ENCODE peak calls at places on chromosomes 3 and 15, in eight cellular contexts. K, G, P, X, Q, Y, U and B are unnamed samples.

GRCh38 chr15:44545934-44546802 is 9.2 kb downstream of the EIF3J start:
- DNase-seq in Q (peak), K (peak), G (no peak), Y (no peak), P (no peak), X (peak), U (no peak), B (no peak)

GRCh38 chr3:62226601-62227339 is 146.6 kb downstream of the FEZF2 start:
- DNase-seq in Q (no peak), K (no peak), G (no peak), U (no peak), X (no peak), Y (no peak), P (no peak), B (no peak)

GRCh38 chr3:101017048-101017447 is 23.8 kb upstream of the ABI3BP start:
- DNase-seq in Q (no peak), G (no peak), U (no peak), X (no peak), Y (no peak), K (no peak), P (no peak), B (no peak)

GRCh38 chr3:9395570-9396300 is 1.7 kb upstream of the SETD5 start:
- DNase-seq in K (no peak), X (no peak), U (no peak), Y (no peak), P (no peak), G (no peak), Q (no peak), B (no peak)

GRCh38 chr3:124401841-124402240 is 328.4 kb upstream of the UMPS start:
- DNase-seq in Y (no peak), G (no peak), Q (peak), U (no peak), P (no peak), X (no peak), K (no peak), B (peak)

GRCh38 chr3:169846458-169847193 is 23.1 kb downstream of the LRRC31 start:
- DNase-seq in U (no peak), G (no peak), Y (no peak), X (no peak), Q (peak), K (peak), P (no peak), B (no peak)

GRCh38 chr3:14602804-14603644 is 48.5 kb upstream of the CCDC174 start:
- DNase-seq in X (no peak), K (peak), Q (peak), P (peak), U (no peak), G (no peak), Y (no peak), B (no peak)

GRCh38 chr3:149395107-149396089 is 17.9 kb upstream of the TM4SF1 start:
- DNase-seq in P (peak), K (no peak), U (no peak), Q (no peak), G (no peak), X (no peak), Y (no peak), B (peak)

GRCh38 chr15:39833515-39833981 is 50.9 kb upstream of the FSIP1 start:
- DNase-seq in P (peak), Q (no peak), K (no peak), Y (no peak), G (no peak), U (no peak), X (no peak), B (no peak)

GRCh38 chr3:127817331-127817821 is 4.9 kb downstream of the MGLL start:
- DNase-seq in P (no peak), U (no peak), X (no peak), G (no peak), Q (peak), K (peak), Y (no peak), B (no peak)

GRCh38 chr3:71152892-71153265 is 430.6 kb downstream of the FOXP1 start:
- DNase-seq in P (peak), Q (no peak), Y (no peak), K (no peak), U (no peak), X (no peak), G (no peak), B (no peak)

GRCh38 chr3:163587342-163587741 is 1491.0 kb downstream of the SI start:
- DNase-seq in X (no peak), P (no peak), K (no peak), Q (no peak), U (no peak), G (no peak), Y (no peak), B (no peak)

GRCh38 chr3:105274958-105275357 is 91.8 kb upstream of the ALCAM start:
- DNase-seq in Q (peak), G (no peak), K (peak), Y (no peak), X (no peak), P (no peak), U (no peak), B (no peak)

GRCh38 chr3:187878776-187879524 is 133.7 kb upstream of the BCL6 start:
- DNase-seq in P (peak), Y (no peak), K (peak), U (no peak), X (no peak), G (no peak), Q (peak), B (peak)

GRCh38 chr3:54426431-54426830 is 304.1 kb downstream of the CACNA2D3 start:
- DNase-seq in Q (no peak), U (no peak), G (no peak), X (no peak), P (no peak), Y (no peak), K (no peak), B (no peak)

GRCh38 chr15:62241135-62241770 is 76.2 kb upstream of the C2CD4B start:
- DNase-seq in X (peak), P (peak), G (no peak), K (no peak), U (no peak), Q (no peak), Y (no peak), B (peak)